ENCODE peak calls at places on chromosomes 3 and 15, in six cellular contexts. A is breast epithelium, O is HCT116, X is transverse colon, E is sigmoid colon, F is upper lobe of left lung. H is an unnamed sample.

GRCh38 chr3:72155391-72156064 is 370.6 kb upstream of the PROK2 start:
- DNase-seq in A (peak), O (no peak), X (peak), E (peak), F (no peak), H (no peak)

GRCh38 chr3:181457190-181457589 is 254.5 kb upstream of the SOX2 start:
- DNase-seq in A (no peak), O (no peak), X (no peak), E (peak), F (no peak), H (no peak)

GRCh38 chr15:66269326-66270090 is 16.0 kb upstream of the MEGF11 start:
- DNase-seq in A (no peak), O (peak), X (peak), E (no peak), F (no peak), H (no peak)

GRCh38 chr15:90883526-90883931 is 775 bp upstream of the FES start:
- DNase-seq in A (no peak), O (no peak), X (no peak), E (no peak), F (no peak), H (no peak)

GRCh38 chr3:31226331-31226730 is 306.4 kb upstream of the STT3B start:
- DNase-seq in A (no peak), O (no peak), X (peak), E (no peak), F (no peak), H (no peak)

GRCh38 chr15:73940061-73940981 is 14.1 kb downstream of the LOXL1 start:
- DNase-seq in A (no peak), O (no peak), X (no peak), E (peak), F (no peak), H (no peak)

GRCh38 chr15:59298255-59298856 is 74.3 kb downstream of the MYO1E start:
- DNase-seq in A (no peak), O (peak), X (no peak), E (no peak), F (no peak), H (no peak)

GRCh38 chr3:32706348-32707025 is 21.5 kb downstream of the CNOT10 start:
- DNase-seq in A (no peak), O (no peak), X (no peak), E (no peak), F (no peak), H (no peak)

GRCh38 chr3:13285007-13285567 is 135.0 kb downstream of the NUP210 start:
- DNase-seq in A (no peak), O (no peak), X (no peak), E (peak), F (no peak), H (no peak)

GRCh38 chr3:170317954-170318353 is 39.6 kb upstream of the SKIL start:
- DNase-seq in A (no peak), O (no peak), X (no peak), E (no peak), F (no peak), H (no peak)

GRCh38 chr3:11162401-11163345 is 8.4 kb downstream of the HRH1 start:
- DNase-seq in A (no peak), O (no peak), X (no peak), E (peak), F (no peak), H (no peak)

GRCh38 chr3:64270861-64271260 is 45.6 kb upstream of the PRICKLE2 start:
- DNase-seq in A (no peak), O (no peak), X (no peak), E (no peak), F (no peak), H (no peak)

GRCh38 chr15:68626739-68627138 is 47.9 kb downstream of the CORO2B start:
- DNase-seq in A (no peak), O (no peak), X (no peak), E (no peak), F (no peak), H (no peak)

GRCh38 chr15:39623550-39623931 is 42.7 kb downstream of the THBS1 start:
- DNase-seq in A (no peak), O (no peak), X (no peak), E (no peak), F (no peak), H (no peak)

GRCh38 chr15:69305933-69306568 is 7.3 kb downstream of the PAQR5 start:
- DNase-seq in A (no peak), O (no peak), X (no peak), E (no peak), F (no peak), H (no peak)

GRCh38 chr3:13335062-13335461 is 85.1 kb downstream of the NUP210 start:
- DNase-seq in A (no peak), O (no peak), X (no peak), E (no peak), F (no peak), H (no peak)

GRCh38 chr3:59326246-59327024 is 276.6 kb upstream of the CFAP20DC start:
- DNase-seq in A (no peak), O (no peak), X (no peak), E (no peak), F (no peak), H (no peak)

GRCh38 chr3:38157562-38157961 is 7.8 kb upstream of the OXSR1 start:
- DNase-seq in A (no peak), O (no peak), X (no peak), E (no peak), F (no peak), H (no peak)

GRCh38 chr15:90165659-90166489 is 35.3 kb upstream of the SEMA4B start:
- DNase-seq in A (peak), O (peak), X (peak), E (peak), F (peak), H (peak)

GRCh38 chr15:73368301-73369072 is at the start of gene HCN4:
- DNase-seq in A (no peak), O (no peak), X (no peak), E (no peak), F (no peak), H (no peak)

DNA sequence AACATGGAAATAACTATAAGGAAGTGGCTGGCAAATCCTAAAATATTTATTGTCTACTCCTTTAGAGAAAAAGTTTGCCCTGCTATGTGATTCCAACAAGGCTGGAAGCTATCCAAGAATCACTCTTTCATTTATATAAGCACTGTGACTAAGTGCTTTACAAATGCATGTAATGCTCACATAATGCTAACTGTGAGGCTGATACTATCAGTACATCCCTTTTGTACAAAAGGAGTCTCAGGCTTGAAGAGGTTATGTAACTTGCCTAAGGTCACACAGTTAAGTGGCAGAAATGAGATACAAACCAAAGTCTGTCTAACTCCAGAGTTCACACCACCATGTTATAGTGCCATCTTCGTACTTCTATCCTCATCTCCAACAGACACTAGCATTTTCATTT is 17.0 kb downstream of the TOPBP1 start:
- DNase-seq in A (no peak), O (no peak), X (no peak), E (no peak), F (no peak), H (no peak)
- TF ChIP-seq POLR2AphosphoS5 in A (no peak), O (no peak), X (no peak), E (no peak), F (no peak), H (no peak)

GRCh38 chr3:174480767-174481166 is 378.4 kb upstream of the NAALADL2 start:
- DNase-seq in A (no peak), O (no peak), X (no peak), E (no peak), F (no peak), H (no peak)

GRCh38 chr3:174483254-174483653 is 375.9 kb upstream of the NAALADL2 start:
- DNase-seq in A (no peak), O (no peak), X (no peak), E (no peak), F (no peak), H (no peak)

GRCh38 chr3:174477491-174477890 is 381.6 kb upstream of the NAALADL2 start:
- DNase-seq in A (no peak), O (no peak), X (no peak), E (no peak), F (no peak), H (no peak)
- TF ChIP-seq POLR2AphosphoS5 in A (no peak), O (no peak), X (no peak), E (no peak), F (no peak), H (no peak)

DNA sequence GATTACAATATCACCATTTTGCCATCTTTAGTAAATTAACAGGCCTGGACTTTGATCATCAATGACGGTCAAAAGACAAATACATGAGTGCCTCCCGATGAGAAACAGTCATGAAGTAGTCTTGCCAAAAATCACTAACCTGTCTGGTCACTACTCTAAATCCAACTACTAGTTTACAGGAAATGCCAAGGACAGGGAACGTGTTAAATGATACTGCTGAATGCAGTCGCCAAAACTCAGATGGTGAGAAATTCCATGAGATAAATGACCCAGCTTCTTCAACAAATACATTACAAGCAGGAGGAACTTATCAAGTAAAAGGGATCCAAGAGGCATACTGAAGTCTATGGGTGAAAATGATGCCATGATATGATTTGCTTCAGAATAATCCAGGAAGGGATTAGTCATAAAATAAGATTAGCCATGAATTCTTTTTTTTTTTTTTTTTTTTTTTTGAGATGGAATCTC is 35.8 kb upstream of the ATP13A3 start:
- DNase-seq in A (no peak), O (no peak), X (no peak), E (no peak), F (no peak), H (no peak)
- TF ChIP-seq POLR2AphosphoS5 in A (no peak), O (no peak), X (no peak), E (no peak), F (no peak), H (no peak)

GRCh38 chr3:171901615-171902312 is 58.6 kb downstream of the TMEM212 start:
- DNase-seq in A (no peak), O (no peak), X (no peak), E (no peak), F (no peak), H (no peak)

GRCh38 chr3:171904829-171905228 is 61.7 kb downstream of the TMEM212 start:
- DNase-seq in A (no peak), O (no peak), X (no peak), E (no peak), F (no peak), H (no peak)

GRCh38 chr3:171898192-171898591 is 55.0 kb downstream of the TMEM212 start:
- DNase-seq in A (no peak), O (no peak), X (no peak), E (no peak), F (no peak), H (no peak)

GRCh38 chr3:171896341-171896740 is 53.2 kb downstream of the TMEM212 start:
- DNase-seq in A (no peak), O (no peak), X (no peak), E (no peak), F (no peak), H (no peak)

DNA sequence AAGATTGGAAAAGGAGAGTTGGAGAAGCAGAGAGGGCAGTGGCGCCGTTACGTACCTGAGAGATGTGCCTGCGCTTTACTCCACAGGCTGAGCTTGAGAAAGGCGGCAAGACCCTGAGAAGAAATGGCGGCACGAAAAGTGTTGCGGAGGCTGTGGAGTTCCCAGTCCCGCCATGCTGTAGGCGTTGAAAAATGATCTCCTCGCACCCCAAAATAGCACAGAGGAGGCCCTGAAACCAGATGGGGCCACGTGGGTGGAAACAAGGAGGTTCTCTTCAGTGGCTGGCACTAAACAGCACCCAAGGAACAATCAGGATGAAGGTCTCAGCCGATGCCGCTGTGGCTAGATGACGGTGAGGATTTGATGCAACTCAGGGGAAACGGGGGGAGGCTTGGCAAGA is 57.2 kb downstream of the TMEM212 start:
- DNase-seq in A (no peak), O (no peak), X (no peak), E (no peak), F (no peak), H (no peak)
- TF ChIP-seq POLR2AphosphoS5 in A (no peak), O (no peak), X (no peak), E (no peak), F (no peak), H (no peak)

GRCh38 chr3:23863060-23863459 is 53.7 kb downstream of the NKIRAS1 start:
- DNase-seq in A (no peak), O (no peak), X (no peak), E (no peak), F (no peak), H (no peak)
- TF ChIP-seq POLR2AphosphoS5 in A (no peak), O (no peak), X (no peak), E (no peak), F (no peak), H (no peak)

DNA sequence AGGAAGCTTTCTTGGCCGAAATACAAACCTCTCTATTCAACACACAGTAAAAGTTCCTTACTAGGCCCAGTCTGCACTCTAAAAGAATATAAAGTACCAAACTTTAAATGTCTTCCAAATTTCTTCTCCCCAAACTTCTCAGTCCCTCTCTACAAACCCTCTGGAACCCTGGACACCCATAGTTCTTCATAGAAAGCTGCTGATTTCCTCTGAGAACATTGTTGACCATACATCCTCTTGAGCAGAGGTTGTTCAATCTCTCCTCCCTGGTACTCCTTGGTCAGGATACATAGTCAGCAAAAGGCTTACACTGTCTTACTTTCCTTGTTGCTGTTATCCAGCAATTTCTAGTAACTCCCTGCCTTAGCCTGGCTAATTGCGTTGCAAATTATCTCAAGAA is 3.1 kb upstream of the ACAP2 start:
- DNase-seq in A (no peak), O (no peak), X (no peak), E (no peak), F (no peak), H (no peak)
- TF ChIP-seq POLR2AphosphoS5 in A (no peak), O (no peak), X (no peak), E (no peak), F (no peak), H (no peak)

GRCh38 chr3:149701206-149701976 is 43.6 kb upstream of the WWTR1 start:
- DNase-seq in A (no peak), O (no peak), X (no peak), E (no peak), F (no peak), H (no peak)

GRCh38 chr3:149705416-149705815 is 46.9 kb downstream of the COMMD2 start:
- DNase-seq in A (no peak), O (no peak), X (no peak), E (no peak), F (no peak), H (no peak)

GRCh38 chr3:149703474-149703873 is 45.6 kb upstream of the WWTR1 start:
- DNase-seq in A (no peak), O (no peak), X (peak), E (peak), F (no peak), H (peak)

GRCh38 chr3:149701977-149702350 is 44.1 kb upstream of the WWTR1 start:
- DNase-seq in A (no peak), O (no peak), X (no peak), E (no peak), F (no peak), H (no peak)

GRCh38 chr3:149702691-149703426 is 45.0 kb upstream of the WWTR1 start:
- DNase-seq in A (no peak), O (no peak), X (no peak), E (no peak), F (no peak), H (no peak)
- TF ChIP-seq POLR2AphosphoS5 in A (no peak), O (no peak), X (no peak), E (no peak), F (no peak), H (no peak)